ENCODE peak calls at places on chromosomes 16 and 17, in five cellular contexts. P is A549, U is GM12878, L is K562, D is HepG2. T is an unnamed sample.

GRCh38 chr16:24838554-24839266 is 7.1 kb upstream of the SLC5A11 start:
- DNase-seq in L (peak), P (peak), D (peak), U (no peak), T (no peak)

GRCh38 chr17:1467898-1468492 is 12.0 kb upstream of the CRK start:
- DNase-seq in U (no peak), D (peak), L (no peak), P (no peak), T (no peak)

GRCh38 chr17:43434902-43435319 is 36.1 kb downstream of the ARL4D start:
- DNase-seq in D (no peak), P (no peak), U (no peak), L (no peak), T (no peak)

GRCh38 chr17:34307110-34307509 is 12.1 kb upstream of the CCL8 start:
- DNase-seq in D (no peak), P (no peak), U (no peak), L (no peak), T (no peak)

GRCh38 chr16:49466881-49467280 is 93.3 kb downstream of the C16orf78 start:
- DNase-seq in P (no peak), D (no peak), L (no peak), U (no peak), T (no peak)

GRCh38 chr17:77097772-77098171 is 43.0 kb upstream of the SEC14L1 start:
- DNase-seq in D (no peak), U (no peak), P (no peak), L (no peak), T (no peak)

GRCh38 chr16:21277927-21278706 is at the start of gene CRYM:
- DNase-seq in P (peak), U (no peak), D (peak), L (peak), T (peak)

GRCh38 chr16:84976644-84977400 is 34.5 kb downstream of the ZDHHC7 start:
- DNase-seq in L (no peak), U (no peak), P (no peak), D (peak), T (no peak)

GRCh38 chr16:10385725-10386516 is at the start of gene ATF7IP2:
- DNase-seq in U (peak), D (peak), L (peak), P (peak), T (peak)

GRCh38 chr17:51853857-51854256 is 304.7 kb downstream of the CA10 start:
- DNase-seq in L (no peak), U (no peak), D (no peak), P (no peak), T (no peak)

GRCh38 chr16:23064642-23065041 is 84.6 kb downstream of the USP31 start:
- DNase-seq in P (no peak), D (no peak), U (peak), L (no peak), T (no peak)

GRCh38 chr17:29042026-29042678 is 789 bp upstream of the PIPOX start:
- DNase-seq in P (no peak), U (no peak), D (no peak), L (no peak), T (no peak)

GRCh38 chr16:554640-555413 is 5.4 kb upstream of the PRR35 start:
- DNase-seq in L (no peak), U (no peak), D (no peak), P (no peak), T (no peak)

GRCh38 chr17:63966646-63967265 is 6.0 kb downstream of the SCN4A start:
- DNase-seq in L (no peak), D (no peak), U (peak), P (no peak), T (no peak)

GRCh38 chr17:10055251-10055975 is 143.0 kb downstream of the GAS7 start:
- DNase-seq in P (no peak), U (no peak), L (no peak), D (no peak), T (no peak)

GRCh38 chr17:75773808-75774470 is 8.9 kb upstream of the GALK1 start:
- DNase-seq in D (no peak), P (no peak), L (no peak), U (no peak), T (no peak)

GRCh38 chr16:68605746-68606145 is 39.4 kb upstream of the CDH3 start:
- DNase-seq in P (no peak), L (no peak), U (no peak), D (no peak), T (no peak)

GRCh38 chr17:20210180-20210579 is 201.0 kb downstream of the SPECC1 start:
- DNase-seq in P (no peak), D (no peak), U (no peak), L (no peak), T (no peak)

GRCh38 chr16:75267631-75268264 is 16.3 kb upstream of the BCAR1 start:
- DNase-seq in L (no peak), D (peak), U (no peak), P (peak), T (no peak)

GRCh38 chr17:82927661-82928601 is 88.1 kb upstream of the ZNF750 start:
- DNase-seq in L (no peak), U (no peak), D (no peak), P (no peak), T (no peak)

GRCh38 chr17:83083368-83084201 is 4.2 kb downstream of the METRNL start:
- DNase-seq in U (no peak), P (peak), L (no peak), D (no peak), T (no peak)

GRCh38 chr16:56860226-56861020 is 4.6 kb upstream of the SLC12A3 start:
- DNase-seq in U (peak), D (peak), L (no peak), P (no peak), T (no peak)

GRCh38 chr16:53837421-53837820 is 133.5 kb downstream of the FTO start:
- DNase-seq in L (no peak), U (no peak), D (no peak), P (no peak), T (no peak)

GRCh38 chr16:50711862-50712567 is 18.6 kb downstream of the NOD2 start:
- DNase-seq in D (no peak), L (no peak), P (no peak), U (no peak), T (no peak)

GRCh38 chr17:61005358-61005757 is 327.7 kb downstream of the BCAS3 start:
- DNase-seq in P (no peak), D (no peak), L (no peak), U (no peak), T (no peak)

GRCh38 chr17:12619444-12620199 is 46.1 kb upstream of the MYOCD start:
- DNase-seq in D (no peak), L (no peak), P (no peak), U (no peak), T (no peak)

GRCh38 chr17:68759002-68759342 is 157.8 kb upstream of the FAM20A start:
- DNase-seq in P (no peak), L (no peak), U (no peak), D (peak), T (no peak)

GRCh38 chr16:70391881-70392481 is 45.3 kb downstream of the DDX19A start:
- DNase-seq in U (no peak), L (no peak), P (no peak), D (no peak), T (no peak)

GRCh38 chr16:67881557-67882220 is 3.0 kb upstream of the NRN1L start:
- DNase-seq in L (no peak), U (no peak), D (no peak), P (no peak), T (no peak)

GRCh38 chr16:70577256-70577698 is 53.7 kb downstream of the SF3B3 start:
- DNase-seq in U (no peak), L (no peak), P (no peak), D (no peak), T (no peak)

GRCh38 chr17:14095630-14096029 is 26.3 kb downstream of the COX10 start:
- DNase-seq in D (no peak), L (no peak), U (no peak), P (no peak), T (no peak)

GRCh38 chr17:49045376-49045775 is 48.2 kb downstream of the IGF2BP1 start:
- DNase-seq in L (no peak), U (no peak), D (no peak), P (no peak), T (no peak)

GRCh38 chr16:14321542-14321941 is 250.4 kb downstream of the MRTFB start:
- DNase-seq in D (no peak), U (no peak), P (peak), L (peak), T (no peak)

GRCh38 chr17:76371656-76372628 is 12.5 kb upstream of the SPHK1 start:
- DNase-seq in P (no peak), D (no peak), U (no peak), L (no peak), T (no peak)

GRCh38 chr16:87657621-87658192 is 55.4 kb downstream of the JPH3 start:
- DNase-seq in L (peak), D (peak), P (no peak), U (no peak), T (peak)

GRCh38 chr16:65468121-65468520 is 346.3 kb upstream of the CDH11 start:
- DNase-seq in U (no peak), P (no peak), L (no peak), D (no peak), T (no peak)

GRCh38 chr17:7916799-7917198 is 710 bp upstream of the RNF227 start:
- DNase-seq in L (peak), P (no peak), D (peak), U (no peak), T (no peak)

GRCh38 chr16:89222931-89223330 is 5.4 kb downstream of the ZNF778 start:
- DNase-seq in P (no peak), D (no peak), U (no peak), L (no peak), T (no peak)
- TF ChIP-seq HDAC2 in P (no peak), D (no peak), U (no peak), L (no peak), T (no peak)

GRCh38 chr16:5019775-5020174 is 14.0 kb downstream of the NAGPA start:
- DNase-seq in U (no peak), L (no peak), P (no peak), D (no peak), T (no peak)
- TF ChIP-seq HDAC2 in U (no peak), L (no peak), P (no peak), D (no peak), T (no peak)

GRCh38 chr16:29849505-29849904 is 13.5 kb downstream of the CDIPT start:
- DNase-seq in P (no peak), U (no peak), D (no peak), L (no peak), T (no peak)
- TF ChIP-seq HDAC2 in P (no peak), U (no peak), D (no peak), L (no peak), T (no peak)

GRCh38 chr16:1745900-1746692 is 25.2 kb downstream of the NME3 start:
- DNase-seq in P (no peak), L (no peak), D (no peak), U (no peak), T (no peak)

GRCh38 chr16:1743376-1744337 is 27.7 kb downstream of the NME3 start:
- DNase-seq in P (no peak), D (no peak), L (no peak), U (no peak), T (no peak)

GRCh38 chr16:1746693-1747195 is 24.6 kb downstream of the NME3 start:
- DNase-seq in L (no peak), D (no peak), P (no peak), U (no peak), T (no peak)

GRCh38 chr16:1744338-1744840 is 27.0 kb downstream of the NME3 start:
- DNase-seq in D (no peak), P (no peak), L (no peak), U (no peak), T (no peak)

DNA sequence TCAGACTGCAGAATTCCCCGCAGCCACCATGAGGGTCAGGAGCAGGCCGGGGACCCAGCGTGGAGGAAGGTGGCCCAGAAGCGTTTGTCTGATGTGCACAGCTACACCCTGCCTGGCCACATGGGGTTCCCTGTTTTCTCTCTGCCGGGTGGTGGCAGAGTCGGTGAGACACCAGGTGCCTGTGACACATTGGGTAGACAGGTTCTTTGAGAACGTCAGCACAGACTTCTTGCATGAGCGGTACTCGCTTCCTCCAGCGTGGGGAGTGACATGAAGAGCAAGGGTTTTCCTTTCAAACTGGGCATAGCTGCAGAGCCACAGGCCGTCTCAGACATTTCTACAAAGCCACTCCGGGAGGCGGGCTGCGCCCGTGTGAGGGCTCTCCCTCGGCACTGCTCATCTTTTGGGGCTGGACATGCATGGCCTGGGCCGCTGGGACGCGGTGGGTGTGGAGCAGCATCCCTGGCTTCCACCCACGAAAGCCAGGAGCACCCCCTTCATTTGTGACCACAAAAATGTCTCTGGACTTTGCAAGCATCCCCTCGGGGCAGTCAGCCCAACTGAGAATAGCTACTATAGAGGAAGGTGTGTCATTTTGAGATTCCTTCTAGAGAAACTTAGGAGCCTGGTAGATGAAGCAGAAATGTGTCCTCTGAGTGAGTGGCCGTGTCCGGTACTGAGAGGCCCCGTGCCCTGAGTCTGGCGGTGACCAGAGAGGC is 26.0 kb downstream of the NME3 start:
- DNase-seq in P (no peak), L (no peak), D (no peak), U (no peak), T (no peak)
- TF ChIP-seq HDAC2 in P (no peak), L (no peak), D (no peak), U (no peak), T (no peak)

GRCh38 chr17:74745548-74746177 is 2.8 kb upstream of the NHERF1 start:
- DNase-seq in L (no peak), U (no peak), P (no peak), D (no peak), T (no peak)
- TF ChIP-seq HDAC2 in L (no peak), U (no peak), P (no peak), D (no peak), T (no peak)